ENCODE peak calls at places on chromosomes 3 and 15, in nine cellular contexts. K is coronary artery; J is activated CD8-positive, alpha-beta T cell treated with anti-CD3 and anti-CD28 coated beads for 36 hours; R is fibroblast of lung; A is astrocyte; V is CD4-positive, alpha-beta T cell; P is HFFc6; S is lung; F is upper lobe of right lung. L is an unnamed sample.

GRCh38 chr3:195102609-195103467 is 168.1 kb downstream of the XXYLT1 start:
- DNase-seq in S (no peak), P (peak), F (peak), K (no peak), A (peak), J (no peak), V (no peak), R (peak), L (no peak)

GRCh38 chr3:20186600-20187004 is 596 bp upstream of the SGO1 start:
- DNase-seq in J (no peak), P (no peak), A (no peak), K (no peak), R (no peak), S (no peak), F (no peak), V (no peak), L (no peak)

GRCh38 chr15:95215016-95215415 is 983.7 kb downstream of the MCTP2 start:
- DNase-seq in R (no peak), F (no peak), J (no peak), S (no peak), P (no peak), K (no peak), A (no peak), V (no peak), L (no peak)

GRCh38 chr15:68608206-68608843 is 29.5 kb downstream of the CORO2B start:
- DNase-seq in J (no peak), S (no peak), K (peak), R (peak), V (no peak), P (no peak), F (no peak), A (no peak), L (no peak)

GRCh38 chr3:15728766-15729165 is 69.0 kb downstream of the ANKRD28 start:
- DNase-seq in J (no peak), F (no peak), R (peak), P (no peak), A (peak), S (no peak), K (no peak), V (no peak), L (no peak)

GRCh38 chr3:51967384-51968174 is at the start of gene PCBP4:
- DNase-seq in V (peak), A (no peak), S (peak), R (peak), K (no peak), J (no peak), P (peak), F (peak), L (peak)

GRCh38 chr3:66432041-66432766 is 68.6 kb downstream of the LRIG1 start:
- DNase-seq in A (no peak), P (no peak), J (no peak), F (no peak), K (no peak), V (no peak), S (no peak), R (no peak), L (no peak)

GRCh38 chr3:133374706-133375105 is 25.1 kb upstream of the BFSP2 start:
- DNase-seq in R (no peak), J (no peak), F (no peak), K (no peak), S (no peak), A (no peak), V (no peak), P (no peak), L (no peak)

GRCh38 chr3:13015286-13016082 is 57.7 kb downstream of the IQSEC1 start:
- DNase-seq in P (no peak), F (peak), K (no peak), J (peak), V (peak), S (peak), R (no peak), A (no peak), L (no peak)

GRCh38 chr15:70351391-70351790 is 253.7 kb upstream of the TLE3 start:
- DNase-seq in V (no peak), P (no peak), S (no peak), R (no peak), K (peak), F (no peak), A (no peak), J (no peak), L (no peak)

GRCh38 chr15:48806151-48806550 is 4.7 kb downstream of the CEP152 start:
- DNase-seq in P (no peak), A (no peak), K (no peak), R (no peak), V (no peak), F (no peak), S (no peak), J (no peak), L (no peak)

GRCh38 chr3:32583708-32584107 is 13.1 kb upstream of the DYNC1LI1 start:
- DNase-seq in K (no peak), R (no peak), F (no peak), A (no peak), S (no peak), P (peak), V (no peak), J (no peak), L (no peak)

GRCh38 chr3:135981701-135982403 is 16.3 kb downstream of the PPP2R3A start:
- DNase-seq in F (no peak), A (no peak), S (no peak), K (no peak), R (no peak), V (no peak), P (no peak), J (no peak), L (no peak)

GRCh38 chr15:28975766-28976179 is 90.0 kb downstream of the APBA2 start:
- DNase-seq in F (no peak), J (peak), K (no peak), R (peak), S (no peak), V (peak), P (peak), A (no peak), L (peak)

GRCh38 chr3:155934215-155934614 is 63.8 kb downstream of the GMPS start:
- DNase-seq in A (no peak), R (no peak), J (no peak), K (no peak), S (no peak), F (no peak), V (no peak), P (no peak), L (no peak)

GRCh38 chr15:26773917-26774316 is 1.1 kb upstream of the GABRB3 start:
- DNase-seq in S (no peak), F (no peak), V (no peak), J (no peak), K (no peak), P (no peak), R (no peak), A (no peak), L (no peak)

GRCh38 chr3:18559323-18559972 is 134.3 kb upstream of the SATB1 start:
- DNase-seq in A (peak), P (peak), R (peak), S (no peak), F (no peak), K (no peak), V (peak), J (peak), L (peak)

GRCh38 chr3:171620825-171621434 is 160.7 kb upstream of the TNIK start:
- DNase-seq in R (peak), P (peak), J (no peak), K (no peak), A (peak), S (no peak), V (no peak), F (no peak), L (no peak)

GRCh38 chr15:40252438-40253178 is 13.7 kb downstream of the PAK6 start:
- DNase-seq in K (no peak), P (no peak), S (peak), F (peak), V (no peak), R (peak), J (peak), A (no peak), L (no peak)

GRCh38 chr15:81749667-81750360 is 296.0 kb downstream of the MEX3B start:
- DNase-seq in K (no peak), R (no peak), V (no peak), P (no peak), A (no peak), S (no peak), F (no peak), J (no peak), L (no peak)

GRCh38 chr3:34676431-34676830 is 878.0 kb downstream of the PDCD6IP start:
- DNase-seq in K (no peak), J (no peak), S (no peak), V (no peak), P (no peak), A (peak), R (peak), F (no peak), L (no peak)

GRCh38 chr3:123317716-123318115 is 116.0 kb downstream of the SEC22A start:
- DNase-seq in K (no peak), R (no peak), S (no peak), F (peak), A (no peak), P (no peak), V (no peak), J (no peak), L (no peak)

GRCh38 chr3:123312331-123313265 is 110.9 kb downstream of the SEC22A start:
- DNase-seq in J (no peak), A (no peak), P (no peak), R (no peak), F (no peak), S (no peak), V (no peak), K (no peak), L (no peak)

GRCh38 chr3:123315271-123315595 is 113.5 kb downstream of the SEC22A start:
- DNase-seq in P (no peak), J (no peak), F (no peak), S (no peak), V (no peak), K (no peak), A (no peak), R (no peak), L (no peak)

GRCh38 chr3:123313889-123314288 is 112.1 kb downstream of the SEC22A start:
- DNase-seq in K (no peak), R (no peak), F (no peak), S (no peak), A (no peak), J (no peak), V (no peak), P (no peak), L (no peak)

GRCh38 chr3:123314409-123315270 is 112.9 kb downstream of the SEC22A start:
- DNase-seq in K (no peak), R (no peak), A (no peak), P (no peak), F (no peak), V (no peak), S (no peak), J (no peak), L (no peak)
- TF ChIP-seq CTCF in K (no peak), R (no peak), A (no peak), P (no peak), F (no peak), V (no peak), S (no peak), J (no peak), L (no peak)

GRCh38 chr3:196740476-196741400 is 1.1 kb downstream of the PAK2 start:
- DNase-seq in F (peak), V (no peak), A (peak), J (peak), R (peak), S (no peak), P (peak), K (no peak), L (no peak)

GRCh38 chr3:196736670-196737374 is 2.8 kb upstream of the PAK2 start:
- DNase-seq in K (no peak), R (no peak), V (no peak), A (no peak), F (no peak), S (no peak), J (no peak), P (no peak), L (no peak)

GRCh38 chr3:196737655-196738054 is 2.0 kb upstream of the PAK2 start:
- DNase-seq in R (no peak), F (no peak), S (no peak), A (no peak), J (no peak), V (no peak), P (no peak), K (no peak), L (no peak)

GRCh38 chr3:196741401-196741761 is 1.7 kb downstream of the PAK2 start:
- DNase-seq in P (no peak), V (no peak), R (no peak), J (no peak), K (no peak), A (peak), S (no peak), F (no peak), L (no peak)

DNA sequence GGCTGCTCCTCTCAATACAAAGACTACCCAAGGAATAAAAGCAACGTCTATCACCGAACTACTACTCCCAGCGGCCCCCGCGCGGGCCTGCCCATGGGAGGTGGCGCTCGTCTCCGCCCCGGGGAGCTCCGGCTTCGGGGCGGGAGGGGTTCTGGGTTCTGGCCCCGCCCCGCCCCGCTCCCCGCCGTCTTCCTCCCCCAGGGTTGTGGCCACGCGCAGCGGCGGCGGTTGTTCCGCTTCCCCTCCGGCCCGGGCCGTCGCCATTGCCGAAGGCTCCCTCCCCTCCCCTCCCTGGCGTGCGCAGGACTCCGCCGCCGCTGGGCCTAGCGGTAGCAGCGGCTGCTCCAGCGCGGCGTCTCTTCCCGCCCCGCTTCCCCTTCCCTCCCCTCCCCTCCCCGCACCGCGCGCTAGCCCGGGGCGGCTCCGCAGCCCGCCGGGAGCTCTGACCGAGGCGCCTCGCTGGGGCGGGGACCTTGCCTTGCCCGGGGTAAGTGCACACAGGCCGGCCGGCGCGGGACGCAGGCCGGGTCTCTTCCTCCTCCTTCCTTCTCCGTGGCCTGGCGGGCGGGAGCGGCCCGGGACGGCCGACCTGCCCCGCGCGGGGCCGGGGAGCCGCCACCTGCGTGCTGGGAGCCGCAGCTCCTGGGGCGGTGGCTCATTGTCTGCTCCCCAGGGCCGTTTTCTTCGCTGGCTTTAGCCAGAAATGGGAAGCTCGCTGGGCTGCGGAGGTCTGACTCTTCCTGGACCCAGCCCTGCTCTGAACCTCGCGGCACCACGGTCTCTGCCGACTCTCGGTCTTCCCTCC is at the start of gene PAK2:
- DNase-seq in S (peak), V (peak), R (peak), F (peak), K (peak), A (peak), J (peak), P (peak), L (peak)
- TF ChIP-seq CTCF in S (no peak), V (no peak), R (no peak), F (no peak), K (no peak), A (no peak), J (no peak), P (peak), L (no peak)

DNA sequence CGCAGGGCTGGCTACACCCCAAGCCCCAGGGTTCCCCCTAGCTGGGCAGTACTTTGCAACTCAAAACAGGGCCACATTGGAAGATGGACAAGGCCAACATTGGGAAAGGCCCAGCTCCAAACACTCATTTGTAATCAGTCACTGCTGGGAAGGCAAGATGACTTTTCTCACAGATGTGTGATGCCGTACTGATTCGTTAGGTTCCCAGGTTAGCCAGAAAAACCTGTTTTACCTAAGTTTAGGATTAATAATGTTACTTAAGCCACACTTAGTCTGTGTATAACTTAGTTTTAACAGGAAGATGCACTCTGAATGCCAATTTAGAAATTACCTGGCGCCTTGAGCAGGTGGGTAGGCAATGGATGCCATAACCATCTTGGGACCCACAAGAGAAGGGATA is 71.0 kb downstream of the ITGB5 start:
- DNase-seq in J (no peak), P (no peak), A (no peak), R (no peak), V (no peak), S (no peak), F (no peak), K (no peak), L (no peak)
- TF ChIP-seq CTCF in J (no peak), P (no peak), A (no peak), R (no peak), V (no peak), S (no peak), F (no peak), K (no peak), L (no peak)

GRCh38 chr3:142849148-142849547 is 39.7 kb downstream of the PCOLCE2 start:
- DNase-seq in K (no peak), A (no peak), V (no peak), F (no peak), S (no peak), P (no peak), R (no peak), J (no peak), L (no peak)

GRCh38 chr3:142846779-142847577 is 41.9 kb downstream of the PCOLCE2 start:
- DNase-seq in R (no peak), A (no peak), K (no peak), P (no peak), V (no peak), F (no peak), J (no peak), S (no peak), L (no peak)

GRCh38 chr3:142844339-142844977 is 44.4 kb downstream of the PCOLCE2 start:
- DNase-seq in V (no peak), R (peak), S (no peak), P (peak), J (peak), F (no peak), A (peak), K (no peak), L (peak)
- TF ChIP-seq CTCF in V (peak), R (peak), S (no peak), P (peak), J (peak), F (peak), A (peak), K (no peak), L (peak)

DNA sequence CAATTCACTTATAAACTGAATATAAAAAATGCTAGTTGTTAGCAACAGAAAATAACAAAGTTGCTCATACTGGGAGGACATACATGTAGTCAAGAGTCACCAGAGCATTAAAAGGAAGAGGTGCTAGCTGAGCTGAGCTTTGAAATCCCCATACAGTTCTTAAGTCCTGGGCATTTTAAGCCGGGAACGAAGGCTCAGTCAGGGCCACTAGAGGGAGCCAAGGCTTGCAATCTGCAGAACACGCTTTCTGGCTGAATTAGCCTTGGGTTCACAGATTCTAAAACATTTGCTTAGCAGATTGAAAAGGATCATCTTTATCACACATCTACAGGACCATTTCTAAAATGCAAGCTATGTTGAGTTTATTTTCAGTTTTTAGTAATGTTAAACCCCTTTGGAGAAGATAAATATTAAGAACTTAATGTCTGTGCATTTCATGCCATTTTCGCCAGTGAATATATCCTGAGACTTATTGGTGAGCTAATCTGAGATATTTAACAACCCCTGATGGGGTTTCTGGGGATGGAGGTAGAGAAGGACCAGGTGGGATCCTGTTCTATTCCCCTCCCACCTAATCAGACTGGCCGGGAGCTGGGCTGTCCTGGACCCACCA is 26.3 kb upstream of the MNS1 start:
- DNase-seq in R (peak), A (peak), F (no peak), V (peak), J (peak), S (peak), P (peak), K (no peak), L (peak)
- TF ChIP-seq CTCF in R (peak), A (peak), F (peak), V (peak), J (peak), S (peak), P (peak), K (peak), L (peak)